ENCODE peak calls at places on chromosomes 16 and 17, in eight cellular contexts. A is A673, U is ovary, M is astrocyte of the spinal cord, D is endothelial cell of umbilical vein, S is A549, Y is cardiac fibroblast, R is stomach. L is an unnamed sample.

GRCh38 chr16:25009822-25010221 is 5.3 kb downstream of the ARHGAP17 start:
- DNase-seq in S (no peak), D (peak), M (no peak), U (no peak), Y (no peak), R (no peak), A (peak), L (no peak)

GRCh38 chr17:45847747-45848146 is 3.1 kb downstream of the SPPL2C start:
- DNase-seq in U (no peak), D (no peak), R (no peak), A (no peak), Y (no peak), M (no peak), S (no peak), L (no peak)

GRCh38 chr17:64081802-64082799 is 47.8 kb downstream of the ERN1 start:
- DNase-seq in M (peak), D (peak), A (peak), Y (peak), U (no peak), R (no peak), S (peak), L (peak)

GRCh38 chr17:17714261-17714866 is 33.1 kb downstream of the RAI1 start:
- DNase-seq in S (no peak), R (no peak), D (no peak), U (no peak), A (no peak), Y (no peak), M (no peak), L (no peak)

GRCh38 chr16:4306439-4307214 is 9.2 kb upstream of the GLIS2 start:
- DNase-seq in A (no peak), S (no peak), R (no peak), Y (no peak), U (peak), D (no peak), M (no peak), L (no peak)

GRCh38 chr16:53412549-53412948 is 21.7 kb upstream of the RBL2 start:
- DNase-seq in U (no peak), S (no peak), R (no peak), A (no peak), D (no peak), M (no peak), Y (no peak), L (no peak)

GRCh38 chr16:84976644-84977400 is 34.5 kb downstream of the ZDHHC7 start:
- DNase-seq in M (peak), U (no peak), D (peak), S (no peak), A (no peak), R (peak), Y (peak), L (no peak)

GRCh38 chr17:57004944-57005579 is 27.1 kb downstream of the SCPEP1 start:
- DNase-seq in Y (no peak), M (no peak), S (peak), R (peak), A (no peak), U (no peak), D (no peak), L (no peak)

GRCh38 chr16:56625140-56625942 is at the start of gene MT1E:
- DNase-seq in R (peak), D (peak), U (peak), S (no peak), M (peak), Y (peak), A (peak), L (peak)

GRCh38 chr16:20720251-20720650 is 21.4 kb downstream of the THUMPD1 start:
- DNase-seq in A (no peak), R (no peak), D (no peak), U (no peak), M (no peak), Y (no peak), S (no peak), L (no peak)

GRCh38 chr17:69733171-69734014 is 318.9 kb downstream of the MAP2K6 start:
- DNase-seq in S (peak), Y (peak), D (peak), R (no peak), U (no peak), A (peak), M (peak), L (peak)

GRCh38 chr17:27446569-27447301 is 9.5 kb upstream of the KSR1 start:
- DNase-seq in M (peak), Y (peak), U (no peak), D (peak), S (peak), A (no peak), R (no peak), L (peak)

GRCh38 chr16:27576729-27577128 is 26.8 kb downstream of the KATNIP start:
- DNase-seq in A (no peak), R (no peak), M (no peak), S (no peak), U (no peak), D (no peak), Y (no peak), L (no peak)

GRCh38 chr17:44546711-44547606 is 10.3 kb upstream of the FZD2 start:
- DNase-seq in U (no peak), S (no peak), R (no peak), A (no peak), Y (peak), M (peak), D (peak), L (peak)

GRCh38 chr17:8696456-8696855 is 48.2 kb downstream of the CCDC42 start:
- DNase-seq in D (no peak), R (no peak), M (peak), U (no peak), S (no peak), A (no peak), Y (no peak), L (no peak)

GRCh38 chr17:1558401-1558800 is 4.2 kb downstream of the PITPNA start:
- DNase-seq in U (no peak), M (no peak), R (no peak), S (no peak), Y (no peak), D (no peak), A (no peak), L (no peak)

GRCh38 chr17:18167421-18167820 is 16.2 kb upstream of the ALKBH5 start:
- DNase-seq in D (no peak), Y (no peak), M (no peak), A (no peak), R (no peak), U (no peak), S (no peak), L (no peak)

GRCh38 chr17:7460850-7461660 is 16.2 kb downstream of the CHRNB1 start:
- DNase-seq in S (no peak), Y (no peak), R (no peak), A (no peak), U (no peak), M (no peak), D (no peak), L (no peak)

GRCh38 chr16:84975522-84975921 is 35.8 kb downstream of the ZDHHC7 start:
- DNase-seq in S (no peak), M (no peak), A (no peak), D (no peak), R (no peak), Y (no peak), U (no peak), L (no peak)

GRCh38 chr16:54424043-54424451 is 137.5 kb upstream of the IRX3 start:
- DNase-seq in M (no peak), S (no peak), R (no peak), U (no peak), D (no peak), A (no peak), Y (no peak), L (no peak)

GRCh38 chr16:67105881-67106280 is 3.9 kb upstream of the PHAF1 start:
- DNase-seq in Y (no peak), R (no peak), D (no peak), M (no peak), A (no peak), S (no peak), U (no peak), L (no peak)

GRCh38 chr16:73047536-73048291 is at the start of gene ZFHX3:
- DNase-seq in D (peak), S (peak), R (peak), U (peak), Y (peak), A (peak), M (peak), L (no peak)

GRCh38 chr16:85491798-85492616 is 121.1 kb upstream of the GSE1 start:
- DNase-seq in M (no peak), S (no peak), D (no peak), U (peak), Y (no peak), A (no peak), R (peak), L (peak)

GRCh38 chr17:45279898-45280297 is 18.0 kb upstream of the SPATA32 start:
- DNase-seq in D (no peak), S (no peak), A (no peak), M (no peak), R (no peak), Y (no peak), U (no peak), L (no peak)

GRCh38 chr17:72588961-72589360 is 468.1 kb downstream of the SOX9 start:
- DNase-seq in R (peak), D (no peak), Y (peak), M (peak), A (no peak), S (peak), U (no peak), L (peak)

GRCh38 chr17:73342057-73342522 is 30.3 kb upstream of the CDC42EP4 start:
- DNase-seq in M (peak), U (peak), S (peak), A (peak), D (peak), R (peak), Y (peak), L (peak)

GRCh38 chr17:70454377-70454776 is 285.0 kb downstream of the KCNJ2 start:
- DNase-seq in R (no peak), U (no peak), A (no peak), S (no peak), M (no peak), D (no peak), Y (no peak), L (no peak)

GRCh38 chr17:81397314-81398169 is 2.3 kb downstream of the BAHCC1 start:
- DNase-seq in U (no peak), Y (peak), S (peak), A (peak), D (peak), R (peak), M (peak), L (peak)

GRCh38 chr17:66462010-66462409 is 159.6 kb downstream of the PRKCA start:
- DNase-seq in R (no peak), A (no peak), U (no peak), M (no peak), S (no peak), Y (no peak), D (no peak), L (no peak)

GRCh38 chr17:82914375-82914774 is 74.6 kb upstream of the ZNF750 start:
- DNase-seq in Y (peak), D (no peak), A (no peak), M (no peak), S (no peak), R (peak), U (no peak), L (peak)

GRCh38 chr16:27977966-27978365 is 85.5 kb downstream of the GSG1L start:
- DNase-seq in D (no peak), U (no peak), Y (peak), A (no peak), M (no peak), S (no peak), R (no peak), L (peak)

GRCh38 chr16:85046957-85047866 is 19.6 kb downstream of the KIAA0513 start:
- DNase-seq in R (peak), D (no peak), Y (no peak), M (no peak), S (no peak), A (no peak), U (no peak), L (no peak)

GRCh38 chr17:69878661-69879060 is 196.4 kb upstream of the KCNJ16 start:
- DNase-seq in D (peak), M (no peak), S (no peak), U (no peak), R (no peak), Y (peak), A (no peak), L (no peak)

GRCh38 chr16:85391769-85392583 is 221.1 kb upstream of the GSE1 start:
- DNase-seq in M (no peak), S (no peak), Y (no peak), R (no peak), A (no peak), U (peak), D (no peak), L (no peak)

GRCh38 chr17:65559802-65560627 is 1.4 kb downstream of the AXIN2 start:
- DNase-seq in U (peak), Y (no peak), A (peak), S (no peak), D (peak), M (peak), R (peak), L (no peak)

GRCh38 chr17:62778990-62779681 is 29.0 kb downstream of the MARCHF10 start:
- DNase-seq in R (peak), M (peak), S (peak), U (peak), A (no peak), Y (peak), D (no peak), L (peak)

GRCh38 chr17:50163846-50164696 is 1.7 kb upstream of the SGCA start:
- DNase-seq in M (no peak), D (no peak), A (no peak), S (no peak), U (no peak), Y (no peak), R (no peak), L (no peak)

GRCh38 chr17:62749926-62750325 is 58.2 kb downstream of the MARCHF10 start:
- DNase-seq in A (no peak), R (no peak), D (no peak), Y (no peak), U (no peak), M (no peak), S (no peak), L (no peak)

GRCh38 chr16:50592996-50593395 is 44.8 kb downstream of the NKD1 start:
- DNase-seq in S (no peak), Y (no peak), U (no peak), R (no peak), D (no peak), A (no peak), M (no peak), L (no peak)
- TF ChIP-seq CTCF in S (no peak), Y (no peak), U (no peak), R (no peak), D (no peak), A (no peak), M (no peak), L (no peak)

GRCh38 chr17:19386276-19386863 is 620 bp downstream of the MFAP4 start:
- DNase-seq in Y (peak), M (peak), U (peak), D (no peak), S (peak), A (peak), R (peak), L (peak)
- H3K4me3 ChIP-seq in Y (peak), M (peak), U (peak), D (no peak), S (no peak), A (peak), R (peak), L (peak)

GRCh38 chr16:35239561-35239960 is 1780.1 kb downstream of the TP53TG3F start:
- DNase-seq in A (no peak), M (no peak), U (no peak), R (no peak), Y (no peak), D (no peak), S (no peak), L (no peak)
- TF ChIP-seq CTCF in A (no peak), M (no peak), U (no peak), R (no peak), Y (no peak), D (no peak), S (no peak), L (no peak)

GRCh38 chr16:57810197-57811024 is 8.1 kb upstream of the KIFC3 start:
- DNase-seq in U (no peak), S (peak), D (peak), Y (peak), A (peak), R (peak), M (peak), L (peak)
- H3K4me3 ChIP-seq in U (no peak), S (peak), D (no peak), Y (no peak), A (no peak), R (no peak), M (no peak), L (no peak)

GRCh38 chr16:30082545-30083090 is 6.8 kb downstream of the PPP4C start:
- DNase-seq in A (no peak), Y (no peak), R (no peak), M (no peak), S (no peak), U (no peak), D (no peak), L (no peak)
- TF ChIP-seq CTCF in A (peak), Y (peak), R (no peak), M (peak), S (no peak), U (no peak), D (no peak), L (no peak)

DNA sequence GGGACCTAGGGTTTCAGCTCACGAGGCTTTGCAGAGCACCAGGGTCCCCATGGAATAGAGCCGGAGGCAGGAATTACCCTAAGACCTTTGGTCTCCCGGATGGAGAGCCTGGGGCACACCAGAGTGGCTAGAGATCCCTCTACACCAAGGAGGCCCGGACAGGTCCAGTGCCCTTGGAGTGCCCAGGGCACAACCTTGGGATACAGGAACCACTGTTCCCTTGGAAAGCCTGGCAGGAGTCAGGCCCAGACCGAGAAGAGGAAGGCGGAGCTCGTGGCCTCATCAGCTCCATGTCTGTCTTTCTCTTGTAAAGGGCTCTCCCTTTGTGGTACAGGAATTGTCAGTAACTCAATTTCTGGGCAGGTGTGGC is 3.8 kb upstream of the DBNDD1 start:
- DNase-seq in Y (no peak), U (no peak), D (no peak), M (no peak), S (no peak), A (no peak), R (no peak), L (no peak)
- H3K4me3 ChIP-seq in Y (peak), U (peak), D (peak), M (peak), S (peak), A (peak), R (peak), L (peak)

L was measured in fibroblast of mammary gland.